ENCODE peak calls at places on chromosome 12, in four cellular contexts. U, V, Z and S are unnamed samples.

GRCh38 chr12:49200882-49201594 is 12.2 kb upstream of the TUBA1A start:
- DNase-seq in U (no peak), V (peak), Z (peak), S (peak)

GRCh38 chr12:12902036-12902435 is 10.7 kb downstream of the GPRC5A start:
- DNase-seq in U (no peak), V (no peak), Z (no peak), S (no peak)

GRCh38 chr12:121614872-121615467 is 11.4 kb upstream of the ORAI1 start:
- DNase-seq in U (no peak), V (no peak), Z (no peak), S (no peak)

GRCh38 chr12:109432431-109432830 is 44.7 kb downstream of the KCTD10 start:
- DNase-seq in U (no peak), V (no peak), Z (no peak), S (no peak)

GRCh38 chr12:109218996-109219395 is 90.1 kb downstream of the FOXN4 start:
- DNase-seq in U (no peak), V (no peak), Z (no peak), S (no peak)

GRCh38 chr12:9897524-9897923 is 16.2 kb downstream of the KLRF2 start:
- DNase-seq in U (no peak), V (no peak), Z (no peak), S (no peak)

GRCh38 chr12:27610380-27610779 is 85.9 kb upstream of the REP15 start:
- DNase-seq in U (no peak), V (no peak), Z (peak), S (no peak)

GRCh38 chr12:12806784-12807516 is 6.2 kb upstream of the DDX47 start:
- DNase-seq in U (no peak), V (no peak), Z (no peak), S (no peak)

GRCh38 chr12:45586486-45586885 is 143.0 kb upstream of the ARID2 start:
- DNase-seq in U (no peak), V (no peak), Z (no peak), S (no peak)

GRCh38 chr12:121787063-121787774 is 6.3 kb downstream of the RHOF start:
- DNase-seq in U (no peak), V (no peak), Z (no peak), S (no peak)

GRCh38 chr12:52151859-52152783 is 39.7 kb downstream of the KRT80 start:
- DNase-seq in U (peak), V (peak), Z (no peak), S (no peak)

GRCh38 chr12:130973906-130974305 is 20.2 kb downstream of the ADGRD1 start:
- DNase-seq in U (no peak), V (no peak), Z (no peak), S (no peak)

GRCh38 chr12:64103821-64104220 is 118.3 kb downstream of the KICS2 start:
- DNase-seq in U (no peak), V (no peak), Z (no peak), S (no peak)

GRCh38 chr12:46456356-46457334 is 84.1 kb upstream of the SLC38A2 start:
- DNase-seq in U (no peak), V (no peak), Z (no peak), S (no peak)

GRCh38 chr12:124466200-124467128 is 100.9 kb downstream of the NCOR2 start:
- DNase-seq in U (peak), V (no peak), Z (no peak), S (peak)

GRCh38 chr12:121490401-121491257 is 90.2 kb downstream of the KDM2B start:
- DNase-seq in U (no peak), V (peak), Z (no peak), S (no peak)

GRCh38 chr12:6551063-6551461 is 4.8 kb downstream of the IFFO1 start:
- DNase-seq in U (no peak), V (no peak), Z (no peak), S (no peak)

GRCh38 chr12:73180734-73181133 is 908.6 kb downstream of the TRHDE start:
- DNase-seq in U (no peak), V (no peak), Z (no peak), S (no peak)

GRCh38 chr12:103771466-103771865 is 69.6 kb downstream of the NT5DC3 start:
- DNase-seq in U (no peak), V (peak), Z (no peak), S (peak)

GRCh38 chr12:64418209-64418608 is 14.0 kb downstream of the XPOT start:
- DNase-seq in U (no peak), V (no peak), Z (no peak), S (no peak)